ENCODE peak calls at places on chromosomes 3 and 15, in nine cellular contexts. One of them, this sample, is unnamed.

GRCh38 chr3:151499198-151499597 is 38.3 kb upstream of the IGSF10 start:
- DNase-seq in H7: no peak
- DNase-seq in occipital lobe: no peak
- DNase-seq in kidney tubule cell: no peak
- DNase-seq in HAP-1: no peak
- DNase-seq in adipocyte: no peak
- DNase-seq in NCI-H2081: no peak
- DNase-seq in NCI-H1417 treated with DMSO at 0.1 percent for 48 hours: no peak
- DNase-seq in AG10803: no peak
- DNase-seq in this sample: no peak

GRCh38 chr15:60155661-60156060 is 151.6 kb downstream of the FOXB1 start:
- DNase-seq in H7: no peak
- DNase-seq in occipital lobe: no peak
- DNase-seq in kidney tubule cell: peak; percentile 21
- DNase-seq in HAP-1: no peak
- DNase-seq in adipocyte: peak; percentile 54
- DNase-seq in NCI-H2081: no peak
- DNase-seq in NCI-H1417 treated with DMSO at 0.1 percent for 48 hours: no peak
- DNase-seq in AG10803: peak; percentile 70
- DNase-seq in this sample: no peak

GRCh38 chr3:99023590-99024192 is 122.2 kb upstream of the DCBLD2 start:
- DNase-seq in H7: peak; percentile 13
- DNase-seq in occipital lobe: no peak
- DNase-seq in kidney tubule cell: peak; percentile 43
- DNase-seq in HAP-1: no peak
- DNase-seq in adipocyte: peak; percentile 84
- DNase-seq in NCI-H2081: no peak
- DNase-seq in NCI-H1417 treated with DMSO at 0.1 percent for 48 hours: no peak
- DNase-seq in AG10803: peak; percentile 58
- DNase-seq in this sample: no peak

GRCh38 chr3:126329927-126330725 is 27.1 kb downstream of the KLF15 start:
- DNase-seq in H7: no peak
- DNase-seq in occipital lobe: no peak
- DNase-seq in kidney tubule cell: no peak
- DNase-seq in HAP-1: no peak
- DNase-seq in adipocyte: no peak
- DNase-seq in NCI-H2081: no peak
- DNase-seq in NCI-H1417 treated with DMSO at 0.1 percent for 48 hours: no peak
- DNase-seq in AG10803: no peak
- DNase-seq in this sample: no peak

GRCh38 chr15:31357148-31357547 is 30.5 kb downstream of the KLF13 start:
- DNase-seq in H7: no peak
- DNase-seq in occipital lobe: no peak
- DNase-seq in kidney tubule cell: no peak
- DNase-seq in HAP-1: no peak
- DNase-seq in adipocyte: no peak
- DNase-seq in NCI-H2081: no peak
- DNase-seq in NCI-H1417 treated with DMSO at 0.1 percent for 48 hours: no peak
- DNase-seq in AG10803: no peak
- DNase-seq in this sample: peak; percentile 60

GRCh38 chr3:63768888-63769287 is 50.2 kb upstream of the C3orf49 start:
- DNase-seq in H7: no peak
- DNase-seq in occipital lobe: no peak
- DNase-seq in kidney tubule cell: no peak
- DNase-seq in HAP-1: no peak
- DNase-seq in adipocyte: no peak
- DNase-seq in NCI-H2081: no peak
- DNase-seq in NCI-H1417 treated with DMSO at 0.1 percent for 48 hours: no peak
- DNase-seq in AG10803: no peak
- DNase-seq in this sample: no peak

GRCh38 chr3:193145248-193145647 is 95.8 kb upstream of the PLAAT1 start:
- DNase-seq in H7: no peak
- DNase-seq in occipital lobe: no peak
- DNase-seq in kidney tubule cell: peak; percentile 0
- DNase-seq in HAP-1: no peak
- DNase-seq in adipocyte: no peak
- DNase-seq in NCI-H2081: no peak
- DNase-seq in NCI-H1417 treated with DMSO at 0.1 percent for 48 hours: no peak
- DNase-seq in AG10803: no peak
- DNase-seq in this sample: no peak

GRCh38 chr15:65651831-65652749 is 30.4 kb downstream of the SLC24A1 start:
- DNase-seq in H7: no peak
- DNase-seq in occipital lobe: no peak
- DNase-seq in kidney tubule cell: no peak
- DNase-seq in HAP-1: no peak
- DNase-seq in adipocyte: no peak
- DNase-seq in NCI-H2081: no peak
- DNase-seq in NCI-H1417 treated with DMSO at 0.1 percent for 48 hours: no peak
- DNase-seq in AG10803: no peak
- DNase-seq in this sample: no peak

GRCh38 chr3:128222771-128223386 is 69.6 kb downstream of the EEFSEC start:
- DNase-seq in H7: no peak
- DNase-seq in occipital lobe: no peak
- DNase-seq in kidney tubule cell: peak; percentile 76
- DNase-seq in HAP-1: no peak
- DNase-seq in adipocyte: no peak
- DNase-seq in NCI-H2081: no peak
- DNase-seq in NCI-H1417 treated with DMSO at 0.1 percent for 48 hours: no peak
- DNase-seq in AG10803: no peak
- DNase-seq in this sample: no peak

GRCh38 chr3:120567370-120568197 is 28.6 kb upstream of the NDUFB4 start:
- DNase-seq in H7: peak; percentile 49
- DNase-seq in occipital lobe: no peak
- DNase-seq in kidney tubule cell: peak; percentile 47
- DNase-seq in HAP-1: peak; percentile 38
- DNase-seq in adipocyte: peak; percentile 78
- DNase-seq in NCI-H2081: peak; percentile 19
- DNase-seq in NCI-H1417 treated with DMSO at 0.1 percent for 48 hours: peak; percentile 16
- DNase-seq in AG10803: peak; percentile 43
- DNase-seq in this sample: no peak

GRCh38 chr3:100073555-100074307 is 40.6 kb downstream of the FILIP1L start:
- DNase-seq in H7: no peak
- DNase-seq in occipital lobe: no peak
- DNase-seq in kidney tubule cell: no peak
- DNase-seq in HAP-1: peak; percentile 11
- DNase-seq in adipocyte: peak; percentile 84
- DNase-seq in NCI-H2081: no peak
- DNase-seq in NCI-H1417 treated with DMSO at 0.1 percent for 48 hours: no peak
- DNase-seq in AG10803: peak; percentile 63
- DNase-seq in this sample: no peak

GRCh38 chr3:117035785-117036184 is 326.2 kb downstream of the TUSC7 start:
- DNase-seq in H7: no peak
- DNase-seq in occipital lobe: no peak
- DNase-seq in kidney tubule cell: no peak
- DNase-seq in HAP-1: peak; percentile 28
- DNase-seq in adipocyte: peak; percentile 42
- DNase-seq in NCI-H2081: no peak
- DNase-seq in NCI-H1417 treated with DMSO at 0.1 percent for 48 hours: no peak
- DNase-seq in AG10803: peak; percentile 4
- DNase-seq in this sample: no peak

GRCh38 chr15:75460646-75461045 is 9.2 kb upstream of the SIN3A start:
- DNase-seq in H7: no peak
- DNase-seq in occipital lobe: no peak
- DNase-seq in kidney tubule cell: no peak
- DNase-seq in HAP-1: no peak
- DNase-seq in adipocyte: no peak
- DNase-seq in NCI-H2081: no peak
- DNase-seq in NCI-H1417 treated with DMSO at 0.1 percent for 48 hours: no peak
- DNase-seq in AG10803: no peak
- DNase-seq in this sample: no peak

GRCh38 chr3:86865506-86865905 is 125.4 kb downstream of the VGLL3 start:
- DNase-seq in H7: no peak
- DNase-seq in occipital lobe: no peak
- DNase-seq in kidney tubule cell: no peak
- DNase-seq in HAP-1: no peak
- DNase-seq in adipocyte: peak; percentile 45
- DNase-seq in NCI-H2081: no peak
- DNase-seq in NCI-H1417 treated with DMSO at 0.1 percent for 48 hours: no peak
- DNase-seq in AG10803: peak; percentile 58
- DNase-seq in this sample: no peak

GRCh38 chr3:58640700-58641372 is 25.7 kb downstream of the FAM3D start:
- DNase-seq in H7: peak; percentile 94
- DNase-seq in occipital lobe: peak; percentile 55
- DNase-seq in kidney tubule cell: peak; percentile 82
- DNase-seq in HAP-1: peak; percentile 89
- DNase-seq in adipocyte: peak; percentile 91
- DNase-seq in NCI-H2081: peak; percentile 63
- DNase-seq in NCI-H1417 treated with DMSO at 0.1 percent for 48 hours: no peak
- DNase-seq in AG10803: peak; percentile 65
- DNase-seq in this sample: peak; percentile 50

GRCh38 chr3:46059432-46059831 is 32.1 kb upstream of the XCR1 start:
- DNase-seq in H7: no peak
- DNase-seq in occipital lobe: no peak
- DNase-seq in kidney tubule cell: no peak
- DNase-seq in HAP-1: no peak
- DNase-seq in adipocyte: no peak
- DNase-seq in NCI-H2081: no peak
- DNase-seq in NCI-H1417 treated with DMSO at 0.1 percent for 48 hours: no peak
- DNase-seq in AG10803: no peak
- DNase-seq in this sample: no peak

GRCh38 chr3:38576131-38577088 is 73.1 kb downstream of the SCN5A start:
- DNase-seq in H7: no peak
- DNase-seq in occipital lobe: no peak
- DNase-seq in kidney tubule cell: no peak
- DNase-seq in HAP-1: peak; percentile 4
- DNase-seq in adipocyte: no peak
- DNase-seq in NCI-H2081: no peak
- DNase-seq in NCI-H1417 treated with DMSO at 0.1 percent for 48 hours: no peak
- DNase-seq in AG10803: no peak
- DNase-seq in this sample: peak; percentile 11

GRCh38 chr15:90644526-90644925 is 72.6 kb upstream of the BLM start:
- DNase-seq in H7: no peak
- DNase-seq in occipital lobe: no peak
- DNase-seq in kidney tubule cell: no peak
- DNase-seq in HAP-1: no peak
- DNase-seq in adipocyte: no peak
- DNase-seq in NCI-H2081: no peak
- DNase-seq in NCI-H1417 treated with DMSO at 0.1 percent for 48 hours: no peak
- DNase-seq in AG10803: no peak
- DNase-seq in this sample: no peak

GRCh38 chr3:149703474-149703873 is 45.6 kb upstream of the WWTR1 start:
- DNase-seq in H7: no peak
- DNase-seq in occipital lobe: no peak
- DNase-seq in kidney tubule cell: no peak
- DNase-seq in HAP-1: no peak
- DNase-seq in adipocyte: peak; percentile 15
- DNase-seq in NCI-H2081: no peak
- DNase-seq in NCI-H1417 treated with DMSO at 0.1 percent for 48 hours: no peak
- DNase-seq in AG10803: peak; percentile 94
- DNase-seq in this sample: no peak

GRCh38 chr3:146496246-146496645 is 26.9 kb upstream of the PLSCR2 start:
- DNase-seq in H7: no peak
- DNase-seq in occipital lobe: no peak
- DNase-seq in kidney tubule cell: no peak
- DNase-seq in HAP-1: no peak
- DNase-seq in adipocyte: peak; percentile 47
- DNase-seq in NCI-H2081: no peak
- DNase-seq in NCI-H1417 treated with DMSO at 0.1 percent for 48 hours: no peak
- DNase-seq in AG10803: peak; percentile 53
- DNase-seq in this sample: no peak

GRCh38 chr15:69303337-69304175 is 4.8 kb downstream of the PAQR5 start:
- DNase-seq in H7: peak; percentile 77
- DNase-seq in occipital lobe: no peak
- DNase-seq in kidney tubule cell: no peak
- DNase-seq in HAP-1: no peak
- DNase-seq in adipocyte: no peak
- DNase-seq in NCI-H2081: no peak
- DNase-seq in NCI-H1417 treated with DMSO at 0.1 percent for 48 hours: no peak
- DNase-seq in AG10803: peak; percentile 34
- DNase-seq in this sample: no peak

GRCh38 chr15:50353251-50353998 is 1.6 kb downstream of the GABPB1 start:
- DNase-seq in H7: no peak
- DNase-seq in occipital lobe: no peak
- DNase-seq in kidney tubule cell: peak; percentile 73
- DNase-seq in HAP-1: no peak
- DNase-seq in adipocyte: peak; percentile 92
- DNase-seq in NCI-H2081: no peak
- DNase-seq in NCI-H1417 treated with DMSO at 0.1 percent for 48 hours: no peak
- DNase-seq in AG10803: peak; percentile 94
- DNase-seq in this sample: no peak

GRCh38 chr15:73926191-73927002 is at the start of gene LOXL1:
- DNase-seq in H7: peak; percentile 95
- DNase-seq in occipital lobe: no peak
- DNase-seq in kidney tubule cell: peak; percentile 88
- DNase-seq in HAP-1: peak; percentile 79
- DNase-seq in adipocyte: peak; percentile 94
- DNase-seq in NCI-H2081: no peak
- DNase-seq in NCI-H1417 treated with DMSO at 0.1 percent for 48 hours: no peak
- DNase-seq in AG10803: peak; percentile 92
- DNase-seq in this sample: no peak

GRCh38 chr3:69353088-69353478 is 32.8 kb downstream of the FRMD4B start:
- DNase-seq in H7: no peak
- DNase-seq in occipital lobe: no peak
- DNase-seq in kidney tubule cell: no peak
- DNase-seq in HAP-1: no peak
- DNase-seq in adipocyte: no peak
- DNase-seq in NCI-H2081: no peak
- DNase-seq in NCI-H1417 treated with DMSO at 0.1 percent for 48 hours: no peak
- DNase-seq in AG10803: no peak
- DNase-seq in this sample: no peak

GRCh38 chr15:52257734-52258062 is 37.9 kb downstream of the MYO5C start:
- DNase-seq in H7: peak; percentile 54
- DNase-seq in occipital lobe: no peak
- DNase-seq in kidney tubule cell: peak; percentile 91
- DNase-seq in HAP-1: peak; percentile 74
- DNase-seq in adipocyte: peak; percentile 51
- DNase-seq in NCI-H2081: no peak
- DNase-seq in NCI-H1417 treated with DMSO at 0.1 percent for 48 hours: no peak
- DNase-seq in AG10803: peak; percentile 68
- DNase-seq in this sample: no peak

This sample was measured in activated CD4-positive, alpha-beta memory T cell treated with anti-CD3 and anti-CD28 coated beads, Interleukin-2, amount 10 ng/mL, durations not matched to agents 7 days and 5 days.